ENCODE peak calls at places on chromosome 17, in nine cellular contexts. S is kidney epithelial cell, A is cardiac fibroblast, V is ascending aorta, R is omental fat pad, O is epithelial cell of esophagus, T is endothelial cell of umbilical vein, M is Peyer's patch, Z is heart left ventricle. X is an unnamed sample.

GRCh38 chr17:82892869-82893565 is 53.2 kb upstream of the ZNF750 start:
- DNase-seq in S (no peak), A (no peak), V (no peak), R (no peak), O (no peak), T (peak), M (peak), Z (peak), X (no peak)

GRCh38 chr17:79837888-79838540 is 1.2 kb downstream of the CBX4 start:
- DNase-seq in S (no peak), A (no peak), V (no peak), R (no peak), O (peak), T (no peak), M (peak), Z (no peak), X (no peak)

GRCh38 chr17:31424944-31425582 is 33.6 kb downstream of the RAB11FIP4 start:
- DNase-seq in S (no peak), A (no peak), V (no peak), R (no peak), O (no peak), T (peak), M (no peak), Z (no peak), X (no peak)

GRCh38 chr17:81647640-81648012 is 8.7 kb downstream of the PDE6G start:
- DNase-seq in S (no peak), A (no peak), V (no peak), R (no peak), O (no peak), T (no peak), M (no peak), Z (no peak), X (no peak)

GRCh38 chr17:35243459-35244204 is 760 bp downstream of the SLFN5 start:
- DNase-seq in S (no peak), A (peak), V (peak), R (peak), O (peak), T (peak), M (peak), Z (peak), X (peak)

GRCh38 chr17:6894206-6894528 is 62.6 kb upstream of the TEKT1 start:
- DNase-seq in S (no peak), A (peak), V (no peak), R (no peak), O (peak), T (peak), M (no peak), Z (no peak), X (no peak)

GRCh38 chr17:18107061-18107460 is 1.5 kb upstream of the MYO15A start:
- DNase-seq in S (no peak), A (no peak), V (no peak), R (no peak), O (no peak), T (no peak), M (no peak), Z (no peak), X (no peak)

GRCh38 chr17:50451943-50452626 is 16.6 kb downstream of the CHAD start:
- DNase-seq in S (no peak), A (no peak), V (no peak), R (no peak), O (no peak), T (no peak), M (no peak), Z (no peak), X (no peak)

GRCh38 chr17:80877095-80877828 is 114.4 kb upstream of the CHMP6 start:
- DNase-seq in S (no peak), A (no peak), V (no peak), R (no peak), O (no peak), T (no peak), M (peak), Z (no peak), X (no peak)

DNA sequence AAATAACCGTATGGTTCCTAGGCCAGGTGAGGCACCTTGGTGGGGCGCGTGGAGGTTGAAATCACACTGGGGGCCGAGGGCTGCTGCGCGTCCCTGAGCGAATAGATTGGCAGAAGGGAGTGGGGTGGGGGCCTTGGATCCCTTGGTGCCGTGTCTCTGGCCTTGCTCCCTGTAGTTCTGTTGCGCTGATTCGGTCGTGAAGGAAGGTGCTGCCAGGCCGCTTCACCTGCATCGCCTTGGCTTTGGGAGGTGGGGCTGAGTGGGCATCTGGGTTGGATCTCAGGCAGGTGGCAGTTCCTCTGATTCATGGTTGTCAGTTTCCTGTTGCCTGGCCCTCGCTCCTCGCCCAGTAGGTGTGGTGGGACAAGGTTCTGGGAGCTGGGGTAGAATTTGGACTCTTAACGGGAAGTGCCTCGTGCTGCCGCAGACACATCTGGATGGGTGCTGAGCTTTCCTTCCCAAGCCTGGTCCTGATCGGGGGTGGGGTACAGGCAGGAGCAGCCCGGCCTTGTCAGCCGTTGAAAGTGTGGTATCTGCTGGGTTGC is 30.1 kb downstream of the PGS1 start:
- DNase-seq in S (no peak), A (no peak), V (no peak), R (no peak), O (no peak), T (no peak), M (no peak), Z (no peak), X (no peak)
- TF ChIP-seq CTCF in S (no peak), A (no peak), V (no peak), R (no peak), O (no peak), T (no peak), M (no peak), Z (no peak), X (no peak)

GRCh38 chr17:32608267-32608666 is 121.5 kb downstream of the CDK5R1 start:
- DNase-seq in S (no peak), A (no peak), V (no peak), R (no peak), O (no peak), T (no peak), M (no peak), Z (no peak), X (no peak)

GRCh38 chr17:32604966-32605365 is 118.2 kb downstream of the CDK5R1 start:
- DNase-seq in S (no peak), A (no peak), V (no peak), R (no peak), O (no peak), T (no peak), M (no peak), Z (no peak), X (no peak)

GRCh38 chr17:32610943-32611342 is 124.2 kb downstream of the CDK5R1 start:
- DNase-seq in S (no peak), A (no peak), V (no peak), R (no peak), O (no peak), T (no peak), M (no peak), Z (no peak), X (no peak)

GRCh38 chr17:32610027-32610650 is 123.3 kb downstream of the CDK5R1 start:
- DNase-seq in S (no peak), A (no peak), V (no peak), R (no peak), O (no peak), T (no peak), M (no peak), Z (no peak), X (no peak)

DNA sequence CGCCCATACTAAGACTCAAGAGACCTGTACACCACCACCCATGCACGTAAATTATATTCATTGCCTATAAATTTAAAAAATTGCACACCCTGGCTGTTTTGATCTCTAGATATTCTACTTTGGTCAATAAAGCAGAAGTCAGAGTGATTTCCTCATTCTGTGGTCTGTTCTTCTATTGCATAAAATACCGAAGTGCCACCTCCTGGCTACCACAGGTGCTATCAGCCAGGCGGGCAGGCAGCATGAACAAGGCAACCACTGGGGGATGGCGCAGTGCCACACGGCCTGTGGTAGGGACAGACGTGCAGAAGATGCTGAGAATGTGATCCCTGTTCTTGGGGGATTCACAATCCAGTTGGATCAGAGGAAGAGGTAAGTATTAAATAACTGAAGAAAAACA is 122.3 kb downstream of the CDK5R1 start:
- DNase-seq in S (peak), A (no peak), V (no peak), R (no peak), O (peak), T (no peak), M (peak), Z (peak), X (no peak)
- TF ChIP-seq CTCF in S (peak), A (no peak), V (peak), R (no peak), O (peak), T (no peak), M (peak), Z (peak), X (no peak)

GRCh38 chr17:48107137-48108055 is at the start of gene SNX11:
- DNase-seq in S (peak), A (peak), V (peak), R (peak), O (peak), T (peak), M (peak), Z (peak), X (peak)
- TF ChIP-seq CTCF in S (no peak), A (peak), V (no peak), R (no peak), O (peak), T (no peak), M (no peak), Z (no peak), X (no peak)

GRCh38 chr17:45425125-45425983 is 7.3 kb downstream of the ARHGAP27 start:
- DNase-seq in S (peak), A (peak), V (no peak), R (no peak), O (peak), T (no peak), M (no peak), Z (peak), X (peak)
- TF ChIP-seq CTCF in S (peak), A (peak), V (no peak), R (no peak), O (peak), T (peak), M (peak), Z (peak), X (peak)

DNA sequence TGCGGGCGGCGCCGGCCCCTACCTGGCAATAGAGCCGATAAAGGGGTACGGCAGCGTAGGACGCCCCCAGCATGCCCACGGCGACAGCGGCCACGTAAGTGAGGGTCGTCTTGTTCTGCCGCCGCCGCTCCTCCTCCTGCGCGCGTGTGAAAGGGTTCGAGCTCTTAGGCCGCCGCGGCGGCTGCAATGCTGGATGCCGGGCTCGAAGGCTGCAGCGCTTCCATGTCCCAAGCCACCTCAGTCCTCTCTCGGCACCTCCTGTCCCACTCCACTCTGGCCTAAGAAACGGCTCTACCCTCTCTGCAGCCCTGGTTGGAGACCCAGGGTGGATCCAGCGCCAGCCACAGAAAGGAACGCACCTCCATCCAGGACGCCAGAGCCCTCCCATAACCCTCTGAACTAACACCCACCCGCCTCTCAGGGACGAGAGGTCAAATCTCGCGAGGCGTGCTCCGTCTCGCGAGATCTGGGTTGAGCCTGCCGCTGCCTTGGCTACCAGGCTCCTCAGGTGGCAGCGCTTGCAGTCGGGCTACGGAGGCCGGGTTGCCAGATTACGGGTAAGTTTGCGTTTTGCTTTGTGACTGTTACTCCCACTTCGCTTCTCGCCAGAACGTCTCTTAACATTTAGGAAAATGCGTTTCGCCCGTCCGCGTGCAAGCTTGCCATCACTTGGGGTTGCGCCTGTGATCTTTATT is at the start of the genes COX11 and STXBP4:
- DNase-seq in S (peak), A (peak), V (peak), R (peak), O (peak), T (peak), M (peak), Z (peak), X (peak)
- TF ChIP-seq CTCF in S (peak), A (peak), V (no peak), R (no peak), O (peak), T (no peak), M (peak), Z (peak), X (peak)

GRCh38 chr17:19948100-19948943 is 29.3 kb downstream of the AKAP10 start:
- DNase-seq in S (no peak), A (no peak), V (no peak), R (no peak), O (no peak), T (no peak), M (no peak), Z (no peak), X (no peak)
- TF ChIP-seq CTCF in S (no peak), A (no peak), V (no peak), R (no peak), O (no peak), T (no peak), M (no peak), Z (no peak), X (no peak)